ENCODE peak calls at places on chromosomes 3 and 15, in four cellular contexts. A is NB4, H is AG04449, W is coronary artery. O is an unnamed sample.

GRCh38 chr15:57171414-57171813 is 204.9 kb upstream of the CGNL1 start:
- DNase-seq in A (peak), W (no peak), H (no peak), O (no peak)

GRCh38 chr15:101028772-101029438 is 109.7 kb downstream of the LRRK1 start:
- DNase-seq in H (no peak), A (no peak), W (no peak), O (peak)

GRCh38 chr3:7871161-7871560 is 630.5 kb upstream of the LMCD1 start:
- DNase-seq in A (no peak), W (no peak), H (no peak), O (no peak)

GRCh38 chr3:35965908-35966307 is 326.6 kb downstream of the ARPP21 start:
- DNase-seq in A (peak), H (no peak), W (no peak), O (no peak)

GRCh38 chr3:160400631-160401150 is 1.2 kb downstream of the SMC4 start:
- DNase-seq in H (no peak), A (peak), W (peak), O (peak)

GRCh38 chr3:8450618-8451017 is 51.0 kb upstream of the LMCD1 start:
- DNase-seq in A (no peak), W (no peak), H (no peak), O (no peak)

GRCh38 chr3:176939022-176939817 is 258.1 kb downstream of the TBL1XR1 start:
- DNase-seq in A (peak), H (no peak), W (no peak), O (no peak)

GRCh38 chr15:62394079-62394478 is 229.0 kb upstream of the C2CD4B start:
- DNase-seq in W (no peak), H (no peak), A (no peak), O (no peak)

GRCh38 chr3:37646865-37647264 is 214.8 kb upstream of the CTDSPL start:
- DNase-seq in W (peak), H (no peak), A (no peak), O (no peak)

GRCh38 chr15:73586006-73586654 is 47.1 kb downstream of the NPTN start:
- DNase-seq in A (no peak), W (no peak), H (no peak), O (no peak)

GRCh38 chr15:96728591-96728990 is 398.1 kb downstream of the NR2F2 start:
- DNase-seq in W (no peak), H (no peak), A (peak), O (no peak)

GRCh38 chr3:31823184-31823583 is 157.9 kb downstream of the OSBPL10 start:
- DNase-seq in H (no peak), A (no peak), W (no peak), O (no peak)

GRCh38 chr15:67520276-67520975 is 505 bp upstream of the C15orf61 start:
- DNase-seq in W (no peak), H (no peak), A (no peak), O (no peak)

GRCh38 chr15:101394056-101394630 is 95.4 kb downstream of the PCSK6 start:
- DNase-seq in H (no peak), W (no peak), A (no peak), O (no peak)

GRCh38 chr15:80609512-80609946 is 85.6 kb upstream of the ABHD17C start:
- DNase-seq in A (no peak), W (no peak), H (no peak), O (no peak)

GRCh38 chr3:11720220-11721113 is 76.8 kb upstream of the VGLL4 start:
- DNase-seq in H (no peak), A (peak), W (peak), O (peak)
- TF ChIP-seq CTCF in H (no peak), A (no peak), W (no peak), O (no peak)

DNA sequence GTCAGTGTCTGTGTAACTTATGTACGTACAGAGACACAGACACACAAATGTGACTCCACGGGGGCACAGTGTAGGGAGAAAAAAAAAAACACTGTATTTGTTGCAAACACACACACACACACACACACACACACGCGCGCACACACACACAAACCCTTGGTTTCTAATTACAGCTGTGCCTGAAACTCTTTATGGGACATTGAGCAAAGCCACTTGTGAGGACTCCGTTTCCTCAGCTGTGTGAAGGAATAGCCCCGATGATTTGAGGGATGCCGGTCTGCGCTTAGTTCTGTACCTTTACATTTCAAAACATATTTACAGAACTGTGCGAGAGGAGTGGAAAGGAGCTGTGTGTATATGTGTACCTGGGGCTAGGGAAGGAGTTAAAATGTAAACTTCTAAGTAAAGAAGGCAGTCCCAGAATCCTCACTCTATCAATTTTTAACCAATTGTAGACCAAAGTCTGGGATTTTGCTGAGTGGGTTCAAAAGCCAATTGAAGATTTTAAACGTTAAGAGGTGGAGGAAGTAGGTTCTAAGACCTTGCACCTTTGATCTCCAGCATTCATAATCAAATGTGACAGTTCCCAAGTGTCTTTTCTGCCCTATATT is 5.3 kb upstream of the BCL6 start:
- DNase-seq in W (no peak), A (no peak), H (no peak), O (no peak)
- TF ChIP-seq CTCF in W (no peak), A (no peak), H (no peak), O (no peak)

GRCh38 chr3:49327485-49327884 is 12.4 kb downstream of the USP4 start:
- DNase-seq in H (no peak), W (no peak), A (peak), O (no peak)
- TF ChIP-seq CTCF in H (peak), W (no peak), A (no peak), O (no peak)

GRCh38 chr3:138940446-138940845 is 6.5 kb downstream of the FOXL2 start:
- DNase-seq in A (peak), H (no peak), W (no peak), O (no peak)

GRCh38 chr3:138939563-138940241 is 7.2 kb downstream of the FOXL2 start:
- DNase-seq in A (peak), H (no peak), W (no peak), O (no peak)

GRCh38 chr3:138942271-138942670 is 4.7 kb downstream of the FOXL2 start:
- DNase-seq in H (no peak), W (no peak), A (no peak), O (no peak)

GRCh38 chr3:138942861-138943623 is 3.9 kb downstream of the FOXL2 start:
- DNase-seq in H (no peak), A (no peak), W (peak), O (no peak)

DNA sequence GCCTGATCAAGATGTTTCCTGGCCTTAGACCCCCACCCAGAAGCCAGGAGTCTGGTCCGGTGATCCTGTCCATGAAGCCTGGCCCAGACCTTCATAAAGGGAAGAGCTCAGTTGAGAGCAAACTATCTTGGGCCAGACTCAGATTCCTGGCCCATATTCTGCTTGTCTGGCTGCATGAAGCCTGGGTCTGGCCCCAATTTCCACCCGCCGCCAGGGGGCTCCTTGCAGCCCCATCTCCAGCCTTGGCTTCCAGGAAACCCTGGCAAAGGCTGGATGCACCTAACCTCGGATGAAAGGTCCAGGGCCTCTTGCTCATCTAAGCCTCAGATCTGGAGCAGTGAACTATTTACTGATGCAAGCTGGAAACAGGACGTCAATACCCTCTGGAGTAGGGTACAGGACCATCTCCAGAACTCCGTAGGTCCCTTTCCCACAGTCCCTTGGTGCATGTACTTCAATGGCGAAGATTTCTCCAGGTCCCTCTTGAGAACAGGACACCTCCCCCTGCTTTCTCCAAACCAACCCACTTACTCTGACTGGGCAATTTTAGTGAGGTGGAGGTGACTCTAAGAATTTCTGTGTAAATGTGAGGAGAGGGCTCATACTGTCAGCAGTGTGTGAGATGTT is 5.6 kb downstream of the FOXL2 start:
- DNase-seq in H (no peak), W (no peak), A (peak), O (no peak)
- TF ChIP-seq CTCF in H (peak), W (no peak), A (no peak), O (no peak)

GRCh38 chr15:92954578-92954977 is 54.5 kb downstream of the CHD2 start:
- DNase-seq in W (no peak), H (no peak), A (peak), O (no peak)
- TF ChIP-seq CTCF in W (no peak), H (no peak), A (peak), O (no peak)

GRCh38 chr3:46663611-46664135 is 29.8 kb downstream of the ALS2CL start:
- DNase-seq in A (peak), W (no peak), H (no peak), O (no peak)
- TF ChIP-seq CTCF in A (no peak), W (no peak), H (no peak), O (no peak)

DNA sequence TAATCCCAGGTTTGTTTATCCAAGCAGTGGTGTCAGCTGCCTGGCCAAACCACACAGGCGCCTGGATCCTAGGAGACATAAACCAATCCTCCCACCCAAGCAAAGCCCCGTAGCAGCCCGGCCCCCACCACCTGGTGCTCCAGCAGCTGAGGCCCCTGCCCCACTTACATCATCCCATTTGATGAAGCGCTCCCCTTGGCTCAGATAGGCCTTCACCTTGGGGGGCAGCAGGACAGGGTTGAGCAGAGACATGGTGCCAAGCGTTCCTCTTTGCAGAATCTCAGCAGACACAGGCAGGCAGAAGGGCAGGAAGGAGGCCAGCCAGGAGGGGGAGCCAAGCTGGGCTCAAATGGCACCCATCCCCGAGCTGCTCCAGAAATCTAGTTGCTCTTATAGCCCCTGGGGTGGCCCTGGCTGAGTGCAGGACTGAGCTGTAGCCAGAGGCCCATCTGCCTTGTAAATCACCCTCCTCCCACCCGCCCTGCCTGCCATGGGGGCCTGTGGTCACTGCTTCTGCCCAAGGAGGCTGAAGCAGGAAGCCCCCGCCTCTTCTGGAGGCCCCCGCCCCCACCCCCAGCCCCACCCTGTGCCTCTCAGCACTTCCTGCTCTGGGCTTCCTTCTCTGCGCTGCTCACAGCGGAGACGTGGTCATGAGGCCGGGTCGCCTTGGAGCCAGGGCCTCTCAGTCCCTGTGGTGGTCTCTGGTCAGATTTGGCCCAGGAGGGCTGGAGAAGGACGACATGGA is at the start of gene PLCB2:
- DNase-seq in W (no peak), A (peak), H (no peak), O (peak)
- TF ChIP-seq CTCF in W (no peak), A (peak), H (peak), O (no peak)

GRCh38 chr3:198079771-198080520 is 119.9 kb downstream of the LMLN start:
- DNase-seq in W (no peak), H (no peak), A (peak), O (no peak)
- TF ChIP-seq CTCF in W (no peak), H (no peak), A (peak), O (no peak)

GRCh38 chr3:46374755-46375154 is 4.0 kb downstream of the CCR5 start:
- DNase-seq in A (no peak), H (no peak), W (no peak), O (no peak)

GRCh38 chr3:46372492-46373359 is 2.0 kb downstream of the CCR5 start:
- DNase-seq in H (no peak), W (no peak), A (peak), O (no peak)

GRCh38 chr3:46378426-46378942 is 7.7 kb downstream of the CCR5 start:
- DNase-seq in W (no peak), H (no peak), A (peak), O (peak)

GRCh38 chr3:46375214-46375613 is 4.5 kb downstream of the CCR5 start:
- DNase-seq in A (no peak), H (no peak), W (no peak), O (no peak)

DNA sequence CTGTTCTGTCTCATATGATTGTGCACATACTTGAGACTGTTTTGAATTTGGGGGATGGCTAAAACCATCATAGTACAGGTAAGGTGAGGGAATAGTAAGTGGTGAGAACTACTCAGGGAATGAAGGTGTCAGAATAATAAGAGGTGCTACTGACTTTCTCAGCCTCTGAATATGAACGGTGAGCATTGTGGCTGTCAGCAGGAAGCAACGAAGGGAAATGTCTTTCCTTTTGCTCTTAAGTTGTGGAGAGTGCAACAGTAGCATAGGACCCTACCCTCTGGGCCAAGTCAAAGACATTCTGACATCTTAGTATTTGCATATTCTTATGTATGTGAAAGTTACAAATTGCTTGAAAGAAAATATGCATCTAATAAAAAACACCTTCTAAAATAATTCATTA is 5.1 kb downstream of the CCR5 start:
- DNase-seq in A (no peak), W (no peak), H (no peak), O (no peak)
- TF ChIP-seq CTCF in A (no peak), W (no peak), H (no peak), O (no peak)